ENCODE peak calls at places on chromosomes 2 and 18, in six cellular contexts. X is CD8-positive, alpha-beta memory T cell; V is right cardiac atrium; F is psoas muscle; T is osteoblast; B is fibroblast of lung. Q is an unnamed sample. For H3K9me3 and H3K4me1, the result is how much of the 10 kb centered on the place peaks cover.

GRCh38 chr2:40751981-40752380 is 300.1 kb upstream of the SLC8A1 start:
- DNase-seq in X (no peak), V (no peak), F (no peak), T (peak), B (no peak), Q (no peak)

GRCh38 chr18:11179959-11180519 is 30.7 kb upstream of the PIEZO2 start:
- DNase-seq in X (no peak), V (no peak), F (no peak), T (no peak), B (no peak), Q (no peak)

GRCh38 chr18:13236411-13236810 is 17.9 kb downstream of the LDLRAD4 start:
- DNase-seq in X (no peak), V (no peak), F (no peak), T (no peak), B (no peak), Q (no peak)

GRCh38 chr2:152701198-152701597 is 16.1 kb downstream of the PRPF40A start:
- DNase-seq in X (no peak), V (no peak), F (no peak), T (no peak), B (no peak), Q (no peak)

GRCh38 chr2:217652761-217653160 is 350.0 kb downstream of the TNS1 start:
- DNase-seq in X (no peak), V (no peak), F (no peak), T (no peak), B (peak), Q (no peak)

GRCh38 chr2:209577376-209578357 is 153.8 kb downstream of the MAP2 start:
- DNase-seq in X (no peak), V (no peak), F (no peak), T (no peak), B (peak), Q (peak)

GRCh38 chr18:21489119-21489750 is 111.3 kb downstream of the ESCO1 start:
- DNase-seq in X (no peak), V (no peak), F (no peak), T (peak), B (peak), Q (peak)

GRCh38 chr18:41642756-41643155 is 312.3 kb upstream of the PIK3C3 start:
- DNase-seq in X (no peak), V (no peak), F (no peak), T (no peak), B (peak), Q (no peak)

GRCh38 chr2:88329815-88330603 is 122.5 kb downstream of the FOXI3 start:
- DNase-seq in X (no peak), V (no peak), F (no peak), T (no peak), B (peak), Q (no peak)

GRCh38 chr18:41128545-41128944 is 826.5 kb upstream of the PIK3C3 start:
- DNase-seq in X (no peak), V (no peak), F (no peak), T (no peak), B (peak), Q (no peak)

GRCh38 chr2:20390524-20391123 is 40.0 kb upstream of the PUM2 start:
- DNase-seq in X (no peak), V (no peak), F (no peak), T (no peak), B (no peak), Q (peak)

GRCh38 chr2:42359894-42360483 is 1.0 kb downstream of the COX7A2L start:
- DNase-seq in X (peak), V (no peak), F (no peak), T (peak), B (peak), Q (no peak)

GRCh38 chr18:21855432-21855831 is 114.8 kb downstream of the MIB1 start:
- DNase-seq in X (no peak), V (no peak), F (no peak), T (no peak), B (no peak), Q (no peak)

GRCh38 chr2:234029150-234029733 is 21.3 kb upstream of the SPP2 start:
- DNase-seq in X (no peak), V (no peak), F (no peak), T (no peak), B (peak), Q (no peak)

GRCh38 chr2:234033174-234033573 is 17.3 kb upstream of the SPP2 start:
- DNase-seq in X (no peak), V (no peak), F (no peak), T (no peak), B (no peak), Q (no peak)

GRCh38 chr2:234031207-234031606 is 19.3 kb upstream of the SPP2 start:
- DNase-seq in X (no peak), V (no peak), F (no peak), T (no peak), B (peak), Q (no peak)

GRCh38 chr2:234033885-234034284 is 16.6 kb upstream of the SPP2 start:
- DNase-seq in X (no peak), V (no peak), F (no peak), T (no peak), B (no peak), Q (no peak)

DNA sequence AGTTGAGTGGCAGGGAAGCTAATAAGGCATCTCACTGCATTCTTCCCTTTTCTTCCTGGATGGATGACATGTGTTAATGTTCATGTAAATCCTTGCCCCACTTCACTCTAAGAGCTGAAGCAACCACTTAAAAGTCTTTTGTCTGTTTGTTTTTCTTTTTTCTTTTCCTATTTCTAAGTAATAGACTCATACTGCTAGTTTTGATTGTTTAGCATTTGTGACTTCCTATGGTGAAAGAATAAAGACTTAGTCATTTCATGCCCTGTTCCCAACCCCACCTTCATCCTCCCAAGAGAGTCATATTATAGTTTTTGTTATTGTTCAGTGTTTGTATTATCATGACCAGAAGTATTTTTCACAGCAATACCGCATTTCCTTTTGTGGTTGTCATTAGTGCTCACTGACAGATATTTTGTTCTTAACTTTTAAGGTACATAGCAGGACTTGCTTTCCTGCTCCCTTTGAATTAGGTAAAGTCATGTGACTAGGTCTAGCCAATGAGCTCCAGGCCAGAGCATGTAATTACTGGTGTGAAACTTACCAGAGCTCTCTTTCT is 18.1 kb upstream of the SPP2 start:
- DNase-seq in X (peak), V (no peak), F (no peak), T (peak), B (peak), Q (no peak)
- H3K9me3 ChIP-seq in X (under half), V (under half), F (under half), T (under half), B (under half), Q (under half)

DNA sequence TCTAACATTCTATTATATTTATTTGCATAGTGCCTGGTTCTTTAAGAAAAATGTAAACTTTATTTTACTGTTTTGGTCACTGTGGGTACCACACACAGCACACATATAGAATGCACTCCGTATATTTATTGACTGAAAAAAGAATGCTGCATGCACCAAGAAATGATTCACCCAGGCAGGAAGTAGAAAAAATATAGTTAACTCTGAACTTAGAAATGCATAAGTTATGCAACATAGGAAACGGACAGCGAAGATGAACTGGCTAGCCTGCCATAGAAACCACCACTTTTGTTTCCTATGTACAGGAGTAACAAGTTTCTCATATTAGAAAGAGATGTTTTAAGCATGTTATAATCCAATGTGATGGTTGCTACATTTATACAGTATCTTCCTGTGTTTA is 635.8 kb downstream of the DSC3 start:
- DNase-seq in X (no peak), V (no peak), F (no peak), T (no peak), B (peak), Q (no peak)
- H3K4me1 ChIP-seq in X (under half), V (under half), F (under half), T (under half), B (under half), Q (under half)

GRCh38 chr2:188833331-188833730 is 140.8 kb upstream of the COL3A1 start:
- DNase-seq in X (no peak), V (no peak), F (no peak), T (no peak), B (no peak), Q (no peak)

GRCh38 chr2:188833799-188834198 is 140.4 kb upstream of the COL3A1 start:
- DNase-seq in X (no peak), V (no peak), F (no peak), T (no peak), B (no peak), Q (no peak)

GRCh38 chr2:188835821-188836220 is 138.4 kb upstream of the COL3A1 start:
- DNase-seq in X (no peak), V (no peak), F (no peak), T (no peak), B (no peak), Q (no peak)
- H3K9me3 ChIP-seq in X (under half), V (under half), F (under half), T (under half), B (under half), Q (under half)

GRCh38 chr2:29123584-29124349 is 8.6 kb downstream of the CLIP4 start:
- DNase-seq in X (no peak), V (no peak), F (no peak), T (peak), B (peak), Q (no peak)
- H3K4me1 ChIP-seq in X (under half), V (under half), F (under half), T (under half), B (under half), Q (under half)

Q was measured in BE2C.